ENCODE peak calls at places on chromosomes 3 and 15, in four cellular contexts. One of them, this sample, is unnamed.

GRCh38 chr15:77021803-77022381 is 27.0 kb downstream of the PSTPIP1 start:
- DNase-seq in effector memory CD4-positive, alpha-beta T cell: peak
- DNase-seq in heart right ventricle: no peak
- DNase-seq in aorta: no peak
- DNase-seq in this sample: no peak

GRCh38 chr15:52369455-52369854 is 73.9 kb upstream of the MYO5C start:
- DNase-seq in effector memory CD4-positive, alpha-beta T cell: no peak
- DNase-seq in heart right ventricle: no peak
- DNase-seq in aorta: no peak
- DNase-seq in this sample: no peak

GRCh38 chr3:8318002-8318649 is 183.5 kb upstream of the LMCD1 start:
- DNase-seq in effector memory CD4-positive, alpha-beta T cell: no peak
- DNase-seq in heart right ventricle: no peak
- DNase-seq in aorta: no peak
- DNase-seq in this sample: no peak

GRCh38 chr3:53819163-53819868 is 26.9 kb downstream of the CHDH start:
- DNase-seq in effector memory CD4-positive, alpha-beta T cell: no peak
- DNase-seq in heart right ventricle: no peak
- DNase-seq in aorta: no peak
- DNase-seq in this sample: no peak

GRCh38 chr15:70788114-70789049 is 25.0 kb upstream of the UACA start:
- DNase-seq in effector memory CD4-positive, alpha-beta T cell: no peak
- DNase-seq in heart right ventricle: no peak
- DNase-seq in aorta: no peak
- DNase-seq in this sample: no peak

GRCh38 chr3:128619146-128619890 is 31.3 kb downstream of the RPN1 start:
- DNase-seq in effector memory CD4-positive, alpha-beta T cell: no peak
- DNase-seq in heart right ventricle: no peak
- DNase-seq in aorta: no peak
- DNase-seq in this sample: no peak

GRCh38 chr15:65901336-65901735 is 32.0 kb downstream of the RAB11A start:
- DNase-seq in effector memory CD4-positive, alpha-beta T cell: no peak
- DNase-seq in heart right ventricle: no peak
- DNase-seq in aorta: no peak
- DNase-seq in this sample: no peak

GRCh38 chr15:78855746-78856145 is 16.9 kb upstream of the MORF4L1 start:
- DNase-seq in effector memory CD4-positive, alpha-beta T cell: no peak
- DNase-seq in heart right ventricle: no peak
- DNase-seq in aorta: no peak
- DNase-seq in this sample: no peak

GRCh38 chr15:68348064-68348463 is 70.5 kb downstream of the FEM1B start:
- DNase-seq in effector memory CD4-positive, alpha-beta T cell: no peak
- DNase-seq in heart right ventricle: no peak
- DNase-seq in aorta: no peak
- DNase-seq in this sample: no peak

GRCh38 chr15:63948436-63948835 is 97.8 kb downstream of the DAPK2 start:
- DNase-seq in effector memory CD4-positive, alpha-beta T cell: no peak
- DNase-seq in heart right ventricle: no peak
- DNase-seq in aorta: no peak
- DNase-seq in this sample: no peak

GRCh38 chr3:128076465-128076782 is 24.2 kb downstream of the SEC61A1 start:
- DNase-seq in effector memory CD4-positive, alpha-beta T cell: no peak
- DNase-seq in heart right ventricle: no peak
- DNase-seq in aorta: no peak
- DNase-seq in this sample: no peak

GRCh38 chr3:177057768-177058167 is 139.5 kb downstream of the TBL1XR1 start:
- DNase-seq in effector memory CD4-positive, alpha-beta T cell: no peak
- DNase-seq in heart right ventricle: no peak
- DNase-seq in aorta: no peak
- DNase-seq in this sample: no peak

GRCh38 chr3:193909387-193909786 is 226.6 kb upstream of the HES1 start:
- DNase-seq in effector memory CD4-positive, alpha-beta T cell: no peak
- DNase-seq in heart right ventricle: no peak
- DNase-seq in aorta: no peak
- DNase-seq in this sample: no peak

GRCh38 chr3:140207541-140207940 is 272.6 kb downstream of the CLSTN2 start:
- DNase-seq in effector memory CD4-positive, alpha-beta T cell: no peak
- DNase-seq in heart right ventricle: no peak
- DNase-seq in aorta: no peak
- DNase-seq in this sample: no peak

GRCh38 chr3:143718463-143718862 is 129.8 kb downstream of the SLC9A9 start:
- DNase-seq in effector memory CD4-positive, alpha-beta T cell: no peak
- DNase-seq in heart right ventricle: no peak
- DNase-seq in aorta: no peak
- DNase-seq in this sample: no peak

GRCh38 chr3:195597848-195598247 is 14.1 kb upstream of the APOD start:
- DNase-seq in effector memory CD4-positive, alpha-beta T cell: no peak
- DNase-seq in heart right ventricle: peak
- DNase-seq in aorta: no peak
- DNase-seq in this sample: no peak

GRCh38 chr3:156837130-156837529 is 11.0 kb downstream of the LEKR1 start:
- DNase-seq in effector memory CD4-positive, alpha-beta T cell: no peak
- DNase-seq in heart right ventricle: no peak
- DNase-seq in aorta: no peak
- DNase-seq in this sample: no peak

GRCh38 chr15:60428935-60429334 is 31.1 kb upstream of the ANXA2 start:
- DNase-seq in effector memory CD4-positive, alpha-beta T cell: no peak
- DNase-seq in heart right ventricle: no peak
- DNase-seq in aorta: no peak
- DNase-seq in this sample: no peak

GRCh38 chr3:126798521-126798920 is 94.5 kb downstream of the CHCHD6 start:
- DNase-seq in effector memory CD4-positive, alpha-beta T cell: no peak
- DNase-seq in heart right ventricle: no peak
- DNase-seq in aorta: no peak
- DNase-seq in this sample: no peak

GRCh38 chr3:114672692-114673447 is 379.0 kb downstream of the TIGIT start:
- DNase-seq in effector memory CD4-positive, alpha-beta T cell: no peak
- DNase-seq in heart right ventricle: no peak
- DNase-seq in aorta: no peak
- DNase-seq in this sample: no peak

GRCh38 chr3:45537960-45538640 is 56.5 kb upstream of the LIMD1 start:
- DNase-seq in effector memory CD4-positive, alpha-beta T cell: no peak
- DNase-seq in heart right ventricle: peak
- DNase-seq in aorta: peak
- DNase-seq in this sample: no peak

GRCh38 chr15:50345298-50345697 is 9.7 kb downstream of the GABPB1 start:
- DNase-seq in effector memory CD4-positive, alpha-beta T cell: no peak
- DNase-seq in heart right ventricle: no peak
- DNase-seq in aorta: no peak
- DNase-seq in this sample: no peak
- H3K27ac ChIP-seq in effector memory CD4-positive, alpha-beta T cell: no peak
- H3K27ac ChIP-seq in heart right ventricle: no peak
- H3K27ac ChIP-seq in aorta: no peak
- H3K27ac ChIP-seq in this sample: no peak

DNA sequence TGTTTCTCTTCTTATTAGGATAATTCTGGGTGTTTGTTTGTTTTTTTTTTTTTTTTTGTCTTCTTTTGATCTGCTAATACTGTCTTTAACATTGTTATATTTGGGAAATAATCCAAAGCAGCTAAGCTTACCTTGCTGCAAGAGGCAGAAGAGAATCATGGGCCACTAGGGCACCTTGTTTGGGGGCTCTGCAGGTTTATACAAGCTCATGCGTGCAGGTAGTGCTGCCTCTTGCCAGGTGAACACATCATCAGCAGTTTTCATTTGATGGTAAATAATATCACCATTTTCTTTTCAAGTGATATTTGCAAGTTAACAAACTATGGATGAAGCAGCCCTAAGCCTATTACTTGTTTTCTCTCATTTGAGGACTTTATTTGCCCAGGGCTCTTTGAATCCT is 37.9 kb downstream of the MAP3K13 start:
- DNase-seq in effector memory CD4-positive, alpha-beta T cell: no peak
- DNase-seq in heart right ventricle: no peak
- DNase-seq in aorta: no peak
- DNase-seq in this sample: no peak
- H3K27ac ChIP-seq in effector memory CD4-positive, alpha-beta T cell: no peak
- H3K27ac ChIP-seq in heart right ventricle: no peak
- H3K27ac ChIP-seq in aorta: no peak
- H3K27ac ChIP-seq in this sample: no peak

DNA sequence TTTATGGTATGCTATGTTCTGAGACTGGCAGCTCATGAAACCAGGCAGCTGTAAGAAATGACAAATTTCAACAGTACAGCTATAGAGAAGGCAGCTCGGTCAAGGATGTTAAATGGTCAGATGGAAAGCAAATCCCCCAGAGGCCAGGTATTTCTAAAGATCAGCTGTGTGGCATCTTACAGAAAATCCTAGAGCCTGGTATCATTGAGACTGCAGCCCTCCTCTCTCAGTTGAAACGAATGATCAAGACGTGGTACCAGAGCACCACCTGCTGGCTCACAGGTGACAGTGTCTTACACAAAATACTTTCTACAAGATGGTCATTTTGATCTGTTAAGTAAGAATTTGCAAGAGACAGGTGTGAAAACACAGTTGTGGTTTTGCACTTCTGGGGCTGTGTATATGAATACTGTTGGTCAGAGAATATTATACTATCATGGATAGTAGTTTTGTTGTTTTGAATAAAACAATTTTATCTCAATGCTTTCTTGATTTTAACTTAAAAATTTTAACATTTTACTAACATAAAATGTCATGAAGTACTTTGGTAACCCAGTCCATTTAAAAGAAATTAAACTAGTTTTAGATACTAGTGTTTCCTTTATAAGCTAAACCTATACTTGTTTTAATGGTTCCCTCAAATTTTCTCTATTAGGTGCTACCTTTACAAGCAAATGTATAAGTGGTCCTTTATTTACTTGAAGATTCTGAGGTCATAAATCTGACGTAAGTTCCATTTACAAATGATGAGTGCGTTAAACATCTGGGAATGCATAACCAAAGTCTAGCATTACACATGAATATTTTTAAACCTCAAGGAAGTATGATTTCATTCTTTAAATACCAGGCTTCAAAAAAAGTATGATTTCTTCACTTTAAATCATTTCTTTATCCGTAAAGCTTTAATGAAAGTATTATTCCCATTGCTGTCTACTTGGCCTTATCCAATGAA is 121.9 kb downstream of the PDZRN3 start:
- DNase-seq in effector memory CD4-positive, alpha-beta T cell: no peak
- DNase-seq in heart right ventricle: peak
- DNase-seq in aorta: peak
- DNase-seq in this sample: no peak
- H3K27ac ChIP-seq in effector memory CD4-positive, alpha-beta T cell: no peak
- H3K27ac ChIP-seq in heart right ventricle: peak
- H3K27ac ChIP-seq in aorta: no peak
- H3K27ac ChIP-seq in this sample: no peak

GRCh38 chr3:61443886-61444285 is 117.5 kb upstream of the PTPRG start:
- DNase-seq in effector memory CD4-positive, alpha-beta T cell: no peak
- DNase-seq in heart right ventricle: no peak
- DNase-seq in aorta: no peak
- DNase-seq in this sample: no peak
- H3K27ac ChIP-seq in effector memory CD4-positive, alpha-beta T cell: no peak
- H3K27ac ChIP-seq in heart right ventricle: no peak
- H3K27ac ChIP-seq in aorta: no peak
- H3K27ac ChIP-seq in this sample: no peak

DNA sequence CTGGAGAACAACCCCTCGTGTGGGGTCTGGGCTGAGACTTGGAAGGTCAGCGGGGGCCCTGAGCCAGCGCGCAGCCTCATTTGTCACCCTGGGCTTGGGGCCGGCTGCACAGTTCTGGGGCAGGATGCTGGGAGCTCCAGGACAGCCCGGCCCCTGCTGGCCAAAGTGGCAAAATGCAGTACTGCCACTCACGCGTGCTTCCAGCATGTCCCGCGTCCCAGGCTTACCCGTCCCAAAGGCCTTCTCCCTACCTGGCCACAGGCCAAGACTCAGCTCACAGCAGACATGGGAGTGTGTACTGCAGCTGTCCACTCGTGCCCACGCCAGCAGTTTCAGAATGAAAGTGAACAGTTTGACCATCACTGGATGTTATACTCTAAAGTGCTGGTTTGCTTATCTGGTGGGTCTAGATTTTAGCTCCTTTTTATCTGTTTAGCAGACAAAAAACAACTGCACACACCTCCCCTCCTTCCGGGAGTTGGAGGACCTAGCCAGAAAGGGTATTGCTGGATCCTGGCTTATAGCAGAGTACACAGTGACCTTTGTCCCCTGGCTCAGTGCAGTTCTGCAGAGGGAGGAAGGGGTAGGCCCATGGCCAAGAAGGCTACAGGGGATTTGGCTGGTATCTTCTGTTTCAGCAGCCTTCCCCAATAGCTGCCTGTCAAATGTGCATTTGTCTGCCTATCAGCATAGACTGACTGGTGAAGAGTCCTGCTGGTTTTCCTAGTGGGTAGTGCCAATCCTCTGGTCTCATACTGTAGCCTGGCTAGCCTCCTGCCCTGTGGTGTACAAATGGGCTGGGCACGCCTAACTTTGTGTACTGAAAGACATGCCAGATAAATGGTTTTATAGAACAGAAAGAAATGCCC is 23.2 kb upstream of the IP6K2 start:
- DNase-seq in effector memory CD4-positive, alpha-beta T cell: no peak
- DNase-seq in heart right ventricle: peak
- DNase-seq in aorta: peak
- DNase-seq in this sample: peak
- H3K27ac ChIP-seq in effector memory CD4-positive, alpha-beta T cell: no peak
- H3K27ac ChIP-seq in heart right ventricle: peak
- H3K27ac ChIP-seq in aorta: no peak
- H3K27ac ChIP-seq in this sample: peak

DNA sequence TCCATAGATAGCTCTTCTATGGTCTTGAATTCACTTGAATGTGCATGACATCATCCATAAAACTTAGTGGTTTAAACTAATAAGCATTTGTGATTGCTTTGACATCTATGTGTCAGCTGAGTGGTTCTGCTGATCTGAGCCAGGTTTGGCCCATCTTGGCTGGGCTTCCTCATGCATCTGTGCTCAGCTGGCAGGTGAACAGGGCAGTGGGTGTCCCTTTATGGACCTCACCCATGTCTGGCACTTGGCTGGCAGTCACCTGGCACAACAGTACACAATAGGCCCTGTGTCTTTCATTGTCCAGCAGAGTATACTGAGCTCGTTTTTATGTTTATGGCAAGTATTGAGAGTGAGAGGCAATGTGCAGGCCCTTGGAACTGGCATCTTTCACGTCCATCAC is 73.7 kb upstream of the CNTN6 start:
- DNase-seq in effector memory CD4-positive, alpha-beta T cell: no peak
- DNase-seq in heart right ventricle: no peak
- DNase-seq in aorta: no peak
- DNase-seq in this sample: no peak
- H3K27ac ChIP-seq in effector memory CD4-positive, alpha-beta T cell: no peak
- H3K27ac ChIP-seq in heart right ventricle: no peak
- H3K27ac ChIP-seq in aorta: no peak
- H3K27ac ChIP-seq in this sample: no peak

GRCh38 chr3:17515445-17516227 is 226.8 kb downstream of the TBC1D5 start:
- DNase-seq in effector memory CD4-positive, alpha-beta T cell: no peak
- DNase-seq in heart right ventricle: no peak
- DNase-seq in aorta: no peak
- DNase-seq in this sample: no peak
- H3K27ac ChIP-seq in effector memory CD4-positive, alpha-beta T cell: no peak
- H3K27ac ChIP-seq in heart right ventricle: no peak
- H3K27ac ChIP-seq in aorta: no peak
- H3K27ac ChIP-seq in this sample: no peak

GRCh38 chr3:47425383-47425778 is 44.6 kb downstream of the PTPN23 start:
- DNase-seq in effector memory CD4-positive, alpha-beta T cell: no peak
- DNase-seq in heart right ventricle: no peak
- DNase-seq in aorta: no peak
- DNase-seq in this sample: no peak

GRCh38 chr3:47425959-47426358 is 45.1 kb downstream of the PTPN23 start:
- DNase-seq in effector memory CD4-positive, alpha-beta T cell: no peak
- DNase-seq in heart right ventricle: no peak
- DNase-seq in aorta: no peak
- DNase-seq in this sample: no peak

GRCh38 chr3:47429476-47430270 is 46.1 kb downstream of the SCAP start:
- DNase-seq in effector memory CD4-positive, alpha-beta T cell: no peak
- DNase-seq in heart right ventricle: no peak
- DNase-seq in aorta: no peak
- DNase-seq in this sample: no peak

GRCh38 chr3:47428585-47429145 is 47.1 kb downstream of the SCAP start:
- DNase-seq in effector memory CD4-positive, alpha-beta T cell: no peak
- DNase-seq in heart right ventricle: no peak
- DNase-seq in aorta: no peak
- DNase-seq in this sample: no peak

GRCh38 chr3:47427866-47428265 is 47.0 kb downstream of the PTPN23 start:
- DNase-seq in effector memory CD4-positive, alpha-beta T cell: no peak
- DNase-seq in heart right ventricle: no peak
- DNase-seq in aorta: no peak
- DNase-seq in this sample: no peak
- H3K27ac ChIP-seq in effector memory CD4-positive, alpha-beta T cell: no peak
- H3K27ac ChIP-seq in heart right ventricle: no peak
- H3K27ac ChIP-seq in aorta: no peak
- H3K27ac ChIP-seq in this sample: no peak

This sample was measured in caudate nucleus.